ENCODE peak calls at places on chromosomes 4 and X, in nine cellular contexts. B is T-helper 17 cell; J is Right ventricle myocardium inferior; F is central memory CD8-positive, alpha-beta T cell; D is activated CD8-positive, alpha-beta memory T cell treated with anti-CD3 and anti-CD28 coated beads, Interleukin-2, amount 10 ng/mL, durations not matched to agents 7 days and 5 days; A is naive thymus-derived CD8-positive, alpha-beta T cell; G is heart left ventricle; W is right lobe of liver; E is activated CD8-positive, alpha-beta T cell treated with anti-CD3 and anti-CD28 coated beads, Interleukin-2, amount 10 ng/mL, durations not matched to agents 7 days and 5 days. M is an unnamed sample.

GRCh38 chrX:48966796-48967579 is 4.7 kb downstream of the KCND1 start:
- ATAC-seq in B (no peak), J (no peak), F (no peak), D (no peak), A (no peak), G (no peak), W (no peak), E (no peak), M (no peak)

GRCh38 chr4:12902735-12903134 is 581.4 kb downstream of the RAB28 start:
- ATAC-seq in B (no peak), J (no peak), F (no peak), D (no peak), A (no peak), G (no peak), W (no peak), E (no peak), M (no peak)

GRCh38 chr4:145812902-145813301 is 125.7 kb downstream of the ZNF827 start:
- ATAC-seq in B (no peak), J (no peak), F (no peak), D (no peak), A (no peak), G (no peak), W (no peak), E (no peak), M (no peak)

GRCh38 chr4:18318682-18319410 is 297.3 kb upstream of the LCORL start:
- ATAC-seq in B (no peak), J (peak; percentile 73), F (no peak), D (no peak), A (no peak), G (peak; percentile 93), W (peak; percentile 87), E (no peak), M (no peak)

GRCh38 chrX:152893631-152894610 is 3.9 kb upstream of the ZNF185 start:
- ATAC-seq in B (no peak), J (no peak), F (no peak), D (no peak), A (no peak), G (no peak), W (no peak), E (no peak), M (no peak)

GRCh38 chr4:10151182-10151581 is 34.6 kb upstream of the WDR1 start:
- ATAC-seq in B (peak; percentile 60), J (no peak), F (no peak), D (no peak), A (no peak), G (no peak), W (no peak), E (no peak), M (peak; percentile 95)

GRCh38 chr4:13829457-13829856 is 201.9 kb upstream of the BOD1L1 start:
- ATAC-seq in B (no peak), J (no peak), F (no peak), D (no peak), A (no peak), G (no peak), W (no peak), E (no peak), M (no peak)

GRCh38 chr4:148795156-148795864 is 353.1 kb upstream of the NR3C2 start:
- ATAC-seq in B (no peak), J (peak; percentile 93), F (no peak), D (no peak), A (no peak), G (peak; percentile 97), W (no peak), E (no peak), M (no peak)

GRCh38 chr4:16155503-16156169 is 70.6 kb downstream of the TAPT1 start:
- ATAC-seq in B (no peak), J (peak; percentile 32), F (no peak), D (no peak), A (no peak), G (peak; percentile 28), W (no peak), E (no peak), M (no peak)

GRCh38 chr4:90152024-90152423 is 24.8 kb downstream of the CCSER1 start:
- ATAC-seq in B (no peak), J (no peak), F (no peak), D (no peak), A (no peak), G (no peak), W (no peak), E (no peak), M (no peak)

GRCh38 chrX:65034641-65035450 is 58.6 kb upstream of the ZC4H2 start:
- ATAC-seq in B (peak; percentile 92), J (peak; percentile 98), F (peak; percentile 92), D (peak; percentile 92), A (peak; percentile 89), G (peak; percentile 93), W (peak; percentile 96), E (peak; percentile 92), M (peak; percentile 98)

GRCh38 chr4:144894525-144894924 is 203.5 kb downstream of the ANAPC10 start:
- ATAC-seq in B (no peak), J (no peak), F (no peak), D (no peak), A (no peak), G (no peak), W (no peak), E (no peak), M (no peak)

GRCh38 chr4:139852612-139853269 is 187.1 kb downstream of the MGST2 start:
- ATAC-seq in B (no peak), J (no peak), F (no peak), D (no peak), A (no peak), G (no peak), W (no peak), E (no peak), M (no peak)

GRCh38 chr4:25020240-25020639 is 10.5 kb downstream of the LGI2 start:
- ATAC-seq in B (no peak), J (no peak), F (no peak), D (no peak), A (no peak), G (no peak), W (no peak), E (no peak), M (no peak)

GRCh38 chr4:140790171-140790570 is 34.0 kb upstream of the TBC1D9 start:
- ATAC-seq in B (no peak), J (peak; percentile 57), F (no peak), D (no peak), A (no peak), G (peak; percentile 75), W (peak; percentile 71), E (no peak), M (peak; percentile 46)

GRCh38 chr4:59689149-59689548 is 1511.0 kb upstream of the ADGRL3 start:
- ATAC-seq in B (no peak), J (no peak), F (no peak), D (no peak), A (no peak), G (no peak), W (peak; percentile 96), E (no peak), M (no peak)

GRCh38 chrX:40808203-40808602 is 72.9 kb upstream of the MED14 start:
- ATAC-seq in B (no peak), J (no peak), F (no peak), D (no peak), A (no peak), G (no peak), W (no peak), E (no peak), M (peak; percentile 39)

GRCh38 chrX:39144323-39144722 is 343.1 kb downstream of the MID1IP1 start:
- ATAC-seq in B (peak; percentile 51), J (no peak), F (peak; percentile 43), D (no peak), A (no peak), G (no peak), W (no peak), E (no peak), M (peak; percentile 87)

GRCh38 chr4:47510036-47510435 is 25.0 kb downstream of the ATP10D start:
- ATAC-seq in B (no peak), J (no peak), F (no peak), D (no peak), A (no peak), G (peak; percentile 22), W (peak; percentile 12), E (no peak), M (no peak)

GRCh38 chr4:23733476-23733875 is 156.4 kb downstream of the PPARGC1A start:
- ATAC-seq in B (no peak), J (no peak), F (no peak), D (no peak), A (no peak), G (no peak), W (no peak), E (no peak), M (no peak)

GRCh38 chr4:118759481-118759880 is 74.3 kb downstream of the METTL14 start:
- ATAC-seq in B (no peak), J (no peak), F (no peak), D (no peak), A (no peak), G (no peak), W (no peak), E (no peak), M (no peak)

GRCh38 chr4:151443777-151444176 is 34.8 kb downstream of the FHIP1A start:
- ATAC-seq in B (no peak), J (no peak), F (no peak), D (no peak), A (no peak), G (no peak), W (no peak), E (no peak), M (no peak)

GRCh38 chr4:124945422-124945821 is 232.9 kb upstream of the ANKRD50 start:
- ATAC-seq in B (no peak), J (no peak), F (no peak), D (no peak), A (no peak), G (no peak), W (peak; percentile 46), E (no peak), M (no peak)

GRCh38 chrX:118872102-118872566 is 48.5 kb downstream of the ZCCHC12 start:
- ATAC-seq in B (no peak), J (peak; percentile 92), F (no peak), D (no peak), A (no peak), G (peak; percentile 87), W (peak; percentile 93), E (no peak), M (no peak)

GRCh38 chr4:2059034-2059725 is at the start of gene NAT8L:
- ATAC-seq in B (peak; percentile 62), J (no peak), F (no peak), D (peak; percentile 38), A (peak; percentile 59), G (peak; percentile 41), W (peak; percentile 31), E (peak; percentile 20), M (peak; percentile 34)

GRCh38 chr4:8585186-8585585 is 5.0 kb downstream of the GPR78 start:
- ATAC-seq in B (no peak), J (no peak), F (no peak), D (no peak), A (no peak), G (no peak), W (no peak), E (no peak), M (no peak)

GRCh38 chr4:184624972-184625554 is 24.2 kb downstream of the CASP3 start:
- ATAC-seq in B (no peak), J (no peak), F (peak; percentile 59), D (peak; percentile 27), A (peak; percentile 51), G (no peak), W (peak; percentile 29), E (no peak), M (no peak)

GRCh38 chr4:135739354-135739753 is 1537.8 kb upstream of the PABPC4L start:
- ATAC-seq in B (no peak), J (no peak), F (no peak), D (no peak), A (no peak), G (no peak), W (peak; percentile 76), E (no peak), M (no peak)

GRCh38 chrX:27619975-27620374 is 29.8 kb downstream of the DCAF8L2 start:
- ATAC-seq in B (no peak), J (no peak), F (no peak), D (no peak), A (no peak), G (no peak), W (no peak), E (no peak), M (no peak)

GRCh38 chr4:41339812-41340809 is 83.4 kb downstream of the UCHL1 start:
- ATAC-seq in B (no peak), J (peak; percentile 71), F (no peak), D (no peak), A (no peak), G (peak; percentile 77), W (peak; percentile 64), E (no peak), M (no peak)

M was measured in stimulated activated memory B cell treated with anti-CD40 and anti-IgM and Interleukin-4, amounts not matched to agents 10 μg/mL and 1 μg/mL and 100 μg/mL, for 72 hours.